ENCODE peak calls at places on chromosomes 6 and 20, in five cellular contexts. K is left lung; Z is IMR-90; E is natural killer cell; W is naive thymus-derived CD8-positive, alpha-beta T cell. S is an unnamed sample.

GRCh38 chr6:169564453-169565240 is 137.2 kb downstream of the WDR27 start:
- ATAC-seq in E (no peak), W (no peak), Z (no peak), K (no peak), S (no peak)

GRCh38 chr20:45892828-45893500 is 1.8 kb downstream of the CTSA start:
- ATAC-seq in E (no peak), Z (no peak), K (no peak), W (no peak), S (no peak)

GRCh38 chr20:1934578-1935573 is 39.7 kb downstream of the SIRPA start:
- ATAC-seq in K (peak; percentile 63), E (no peak), W (no peak), Z (peak; percentile 86), S (no peak)

GRCh38 chr6:52251113-52251512 is 6.8 kb upstream of the IL17F start:
- ATAC-seq in W (no peak), E (no peak), Z (no peak), K (no peak), S (no peak)

GRCh38 chr6:43026365-43026764 is 4.9 kb downstream of the RRP36 start:
- ATAC-seq in W (no peak), E (no peak), Z (no peak), K (no peak), S (no peak)

GRCh38 chr20:59443558-59443957 is 143.1 kb downstream of the EDN3 start:
- ATAC-seq in W (no peak), K (no peak), Z (no peak), E (no peak), S (no peak)

GRCh38 chr6:38997128-38997761 is 51.3 kb upstream of the GLP1R start:
- ATAC-seq in W (no peak), Z (no peak), K (no peak), E (peak; percentile 57), S (peak; percentile 67)

GRCh38 chr6:157246048-157246630 is 77.2 kb downstream of the TMEM242 start:
- ATAC-seq in W (no peak), E (no peak), Z (no peak), K (peak; percentile 30), S (no peak)

GRCh38 chr6:45494734-45495133 is 117.0 kb upstream of the SUPT3H start:
- ATAC-seq in Z (no peak), W (peak; percentile 75), K (no peak), E (peak; percentile 58), S (no peak)

GRCh38 chr6:71349395-71349794 is 60.8 kb downstream of the OGFRL1 start:
- ATAC-seq in Z (peak; percentile 65), E (peak; percentile 40), W (no peak), K (peak; percentile 56), S (peak; percentile 39)

GRCh38 chr6:22664968-22665367 is 95.6 kb downstream of the HDGFL1 start:
- ATAC-seq in E (no peak), K (no peak), Z (no peak), W (no peak), S (no peak)

GRCh38 chr6:504446-504980 is 113.0 kb downstream of the IRF4 start:
- ATAC-seq in E (no peak), Z (no peak), W (no peak), K (no peak), S (no peak)

GRCh38 chr6:116983375-116983774 is 106.3 kb downstream of the RFX6 start:
- ATAC-seq in W (no peak), E (no peak), K (no peak), Z (no peak), S (no peak)

GRCh38 chr6:90809035-90809434 is 222.2 kb upstream of the MAP3K7 start:
- ATAC-seq in E (no peak), K (no peak), W (no peak), Z (no peak), S (no peak)

GRCh38 chr20:10842116-10842515 is 168.3 kb upstream of the JAG1 start:
- ATAC-seq in Z (no peak), E (no peak), K (no peak), W (no peak), S (no peak)

GRCh38 chr6:43297644-43298564 is at the start of gene SLC22A7:
- ATAC-seq in Z (no peak), K (no peak), W (no peak), E (no peak), S (no peak)

GRCh38 chr6:151075943-151076555 is 163.7 kb upstream of the AKAP12 start:
- ATAC-seq in E (no peak), K (no peak), Z (no peak), W (no peak), S (peak; percentile 61)

GRCh38 chr6:75329703-75330102 is 45.1 kb upstream of the TMEM30A start:
- ATAC-seq in E (no peak), W (no peak), Z (no peak), K (no peak), S (no peak)

GRCh38 chr20:11350126-11351005 is 567.3 kb upstream of the BTBD3 start:
- ATAC-seq in K (peak; percentile 73), Z (peak; percentile 86), W (no peak), E (no peak), S (no peak)

GRCh38 chr6:133749427-133749826 is 139.5 kb upstream of the TCF21 start:
- ATAC-seq in K (no peak), Z (no peak), E (no peak), W (no peak), S (no peak)

GRCh38 chr6:45647341-45648138 is 269.8 kb upstream of the SUPT3H start:
- ATAC-seq in Z (no peak), E (no peak), W (no peak), K (no peak), S (no peak)

GRCh38 chr6:57317060-57317943 is at the start of gene PRIM2:
- ATAC-seq in E (peak; percentile 87), Z (peak; percentile 63), W (peak; percentile 85), K (peak; percentile 97), S (peak; percentile 78)

S was measured in SK-N-SH treated with all-trans-retinoic acid at 6 μM for 48 hours.